ENCODE peak calls at places on chromosomes 16 and 17, in five cellular contexts. R is OCI-LY7, G is lower leg skin, N is A549, A is B cell. Z is an unnamed sample.

GRCh38 chr17:17722081-17722905 is 41.0 kb downstream of the RAI1 start:
- DNase-seq in R (no peak), G (no peak), N (no peak), A (no peak), Z (no peak)

GRCh38 chr17:77697480-77698400 is 260.8 kb upstream of the TNRC6C start:
- DNase-seq in R (no peak), G (no peak), N (no peak), A (no peak), Z (no peak)

GRCh38 chr16:82995927-82996441 is 369.2 kb downstream of the CDH13 start:
- DNase-seq in R (no peak), G (peak), N (no peak), A (no peak), Z (no peak)

GRCh38 chr17:80826955-80827645 is 164.5 kb upstream of the CHMP6 start:
- DNase-seq in R (no peak), G (peak), N (peak), A (peak), Z (no peak)

GRCh38 chr17:77601054-77601979 is 357.2 kb upstream of the TNRC6C start:
- DNase-seq in R (no peak), G (peak), N (no peak), A (no peak), Z (peak)

GRCh38 chr17:6461792-6462524 is 17.7 kb downstream of the PIMREG start:
- DNase-seq in R (no peak), G (no peak), N (no peak), A (no peak), Z (no peak)

GRCh38 chr17:21304091-21304490 is 19.6 kb downstream of the MAP2K3 start:
- DNase-seq in R (no peak), G (no peak), N (no peak), A (no peak), Z (no peak)

GRCh38 chr16:82007189-82007588 is 4.1 kb downstream of the SDR42E1 start:
- DNase-seq in R (no peak), G (no peak), N (no peak), A (no peak), Z (no peak)

GRCh38 chr17:50274142-50274944 is at the start of gene TMEM92:
- DNase-seq in R (no peak), G (no peak), N (peak), A (no peak), Z (no peak)

GRCh38 chr16:11948819-11949218 is 7.0 kb upstream of the NPIPB2 start:
- DNase-seq in R (no peak), G (no peak), N (no peak), A (no peak), Z (no peak)

GRCh38 chr17:31541559-31541958 is 150.1 kb downstream of the RAB11FIP4 start:
- DNase-seq in R (peak), G (no peak), N (peak), A (no peak), Z (no peak)

GRCh38 chr17:2111691-2112090 is 56.8 kb downstream of the HIC1 start:
- DNase-seq in R (no peak), G (no peak), N (no peak), A (no peak), Z (no peak)

GRCh38 chr16:645852-646678 is 3.1 kb upstream of the WDR90 start:
- DNase-seq in R (no peak), G (no peak), N (no peak), A (no peak), Z (no peak)

GRCh38 chr16:46702030-46702429 is 12.6 kb downstream of the ORC6 start:
- DNase-seq in R (no peak), G (no peak), N (no peak), A (no peak), Z (no peak)

GRCh38 chr16:17159616-17160015 is 311.1 kb downstream of the XYLT1 start:
- DNase-seq in R (no peak), G (no peak), N (no peak), A (no peak), Z (no peak)

GRCh38 chr17:72430611-72431432 is 310.0 kb downstream of the SOX9 start:
- DNase-seq in R (no peak), G (no peak), N (no peak), A (no peak), Z (no peak)

GRCh38 chr17:69093279-69093789 is 32.6 kb upstream of the ABCA9 start:
- DNase-seq in R (peak), G (no peak), N (no peak), A (no peak), Z (no peak)

GRCh38 chr17:32486091-32486700 is 597 bp upstream of the CDK5R1 start:
- DNase-seq in R (peak), G (no peak), N (peak), A (peak), Z (peak)

GRCh38 chr16:14658063-14658462 is 25.3 kb downstream of the BFAR start:
- DNase-seq in R (peak), G (no peak), N (no peak), A (no peak), Z (no peak)

GRCh38 chr16:58123896-58124600 is 5.1 kb downstream of the CFAP20 start:
- DNase-seq in R (no peak), G (no peak), N (no peak), A (no peak), Z (no peak)

GRCh38 chr17:46719889-46720288 is 98.6 kb downstream of the WNT3 start:
- DNase-seq in R (no peak), G (no peak), N (no peak), A (no peak), Z (no peak)

GRCh38 chr17:29384901-29385300 is 5.3 kb upstream of the TAOK1 start:
- DNase-seq in R (no peak), G (no peak), N (peak), A (no peak), Z (no peak)
- TF ChIP-seq CTCF in R (peak), G (no peak), N (peak), A (no peak), Z (no peak)

GRCh38 chr16:2699791-2700600 is 17.7 kb downstream of the KCTD5 start:
- DNase-seq in R (no peak), G (no peak), N (no peak), A (no peak), Z (no peak)
- TF ChIP-seq CTCF in R (no peak), G (no peak), N (no peak), A (no peak), Z (no peak)

GRCh38 chr17:11618861-11619566 is 20.7 kb downstream of the DNAH9 start:
- DNase-seq in R (no peak), G (peak), N (peak), A (no peak), Z (no peak)
- TF ChIP-seq CTCF in R (no peak), G (no peak), N (no peak), A (no peak), Z (no peak)

DNA sequence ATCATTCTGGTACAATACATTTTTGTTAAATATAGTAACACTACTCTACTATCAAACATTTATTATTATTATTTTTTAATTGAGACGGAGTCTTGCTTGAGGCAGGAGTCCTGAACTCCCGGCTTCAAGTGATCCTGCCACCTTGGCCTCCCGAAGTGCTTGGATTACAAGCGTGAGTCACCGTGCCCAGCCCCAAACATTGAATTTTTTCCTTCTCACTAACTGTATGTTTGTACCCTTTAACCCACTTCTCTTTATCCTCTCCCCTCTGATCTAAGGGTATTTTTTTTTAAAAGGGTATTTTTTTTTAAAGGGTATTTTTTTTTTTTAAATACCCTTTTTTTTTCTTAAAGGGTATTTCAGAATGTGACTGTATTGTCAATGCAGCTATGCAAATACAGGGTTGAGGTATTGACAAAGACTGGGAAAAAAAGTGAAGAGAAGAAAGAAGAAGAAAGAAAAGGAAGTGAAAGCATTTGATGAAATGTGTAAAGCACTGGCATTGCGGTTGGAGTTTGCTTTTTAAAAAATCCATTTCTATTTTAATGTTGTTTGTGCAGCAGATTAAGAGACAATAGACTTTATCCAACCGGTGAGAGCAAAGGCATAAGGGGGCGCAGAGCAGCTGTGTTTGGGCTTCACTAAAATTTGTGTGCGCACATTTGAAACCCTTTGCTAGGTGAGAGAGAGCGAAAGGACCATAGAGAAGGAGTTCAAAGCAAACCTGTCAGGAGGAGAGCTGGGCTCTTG is 42.3 kb downstream of the SYT17 start:
- DNase-seq in R (peak), G (no peak), N (peak), A (peak), Z (no peak)
- TF ChIP-seq CTCF in R (peak), G (no peak), N (no peak), A (no peak), Z (no peak)

GRCh38 chr16:71883193-71883848 is 661 bp downstream of the ZNF821 start:
- DNase-seq in R (peak), G (no peak), N (peak), A (peak), Z (peak)

GRCh38 chr16:71882505-71883192 is 1.3 kb downstream of the ZNF821 start:
- DNase-seq in R (peak), G (peak), N (peak), A (peak), Z (peak)

GRCh38 chr16:71880176-71880575 is 3.8 kb downstream of the ZNF821 start:
- DNase-seq in R (no peak), G (peak), N (no peak), A (no peak), Z (no peak)

GRCh38 chr16:71885261-71885650 is 1.3 kb upstream of the ZNF821 start:
- DNase-seq in R (no peak), G (no peak), N (no peak), A (no peak), Z (no peak)

GRCh38 chr16:71883849-71884638 is at the start of gene ZNF821:
- DNase-seq in R (peak), G (peak), N (peak), A (peak), Z (peak)
- TF ChIP-seq CTCF in R (peak), G (no peak), N (peak), A (peak), Z (peak)

GRCh38 chr16:69699915-69700314 is 26.4 kb downstream of the NQO1 start:
- DNase-seq in R (no peak), G (no peak), N (no peak), A (no peak), Z (no peak)
- TF ChIP-seq CTCF in R (no peak), G (no peak), N (no peak), A (no peak), Z (no peak)

DNA sequence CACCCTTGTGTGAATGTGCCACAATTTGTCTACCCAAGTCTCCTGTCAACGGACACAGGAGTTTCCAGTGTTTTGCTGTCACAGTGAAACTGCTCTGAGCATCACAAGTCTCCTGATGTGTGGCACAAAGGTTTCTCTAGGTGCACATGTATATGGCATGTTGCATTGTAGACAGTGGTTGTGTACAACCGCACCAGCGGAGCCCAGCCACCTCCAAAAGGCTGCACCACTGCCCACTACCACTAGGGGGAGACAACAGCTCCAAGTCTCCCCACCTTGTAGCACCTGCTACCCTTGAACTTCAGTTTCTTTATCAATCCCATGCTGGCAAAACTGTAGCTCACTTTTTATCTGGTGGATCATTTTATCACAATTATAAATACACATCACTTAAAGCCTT is 95.5 kb upstream of the ZNF469 start:
- DNase-seq in R (peak), G (no peak), N (peak), A (no peak), Z (no peak)
- TF ChIP-seq CTCF in R (peak), G (no peak), N (peak), A (peak), Z (peak)

GRCh38 chr17:8257801-8258200 is 8.7 kb downstream of the PFAS start:
- DNase-seq in R (no peak), G (no peak), N (no peak), A (no peak), Z (no peak)

GRCh38 chr17:8254881-8255280 is 5.8 kb downstream of the PFAS start:
- DNase-seq in R (no peak), G (no peak), N (no peak), A (no peak), Z (no peak)

GRCh38 chr17:8255499-8255898 is 6.4 kb downstream of the PFAS start:
- DNase-seq in R (no peak), G (no peak), N (peak), A (no peak), Z (no peak)

GRCh38 chr17:8256691-8257090 is 7.6 kb downstream of the PFAS start:
- DNase-seq in R (no peak), G (no peak), N (no peak), A (no peak), Z (no peak)

GRCh38 chr17:8256291-8256690 is 7.2 kb downstream of the PFAS start:
- DNase-seq in R (no peak), G (no peak), N (no peak), A (no peak), Z (no peak)
- TF ChIP-seq CTCF in R (no peak), G (no peak), N (no peak), A (no peak), Z (no peak)

Z was measured in natural killer cell.